ENCODE peak calls at places on chromosomes 7 and 10, in five cellular contexts. One of them, this sample, is unnamed.

GRCh38 chr10:126387931-126388911 is at the start of gene ADAM12:
- DNase-seq in aorta: peak; percentile 65
- DNase-seq in iPS DF 6.9: no peak
- DNase-seq in esophagus squamous epithelium: no peak
- DNase-seq in Panc1: no peak
- DNase-seq in this sample: peak; percentile 96

GRCh38 chr7:117908031-117908795 is 35.0 kb upstream of the CTTNBP2 start:
- DNase-seq in esophagus squamous epithelium: no peak
- DNase-seq in Panc1: no peak
- DNase-seq in aorta: no peak
- DNase-seq in iPS DF 6.9: no peak
- DNase-seq in this sample: peak; percentile 52

GRCh38 chr10:86177483-86178155 is 189.0 kb downstream of the GRID1 start:
- DNase-seq in Panc1: no peak
- DNase-seq in esophagus squamous epithelium: no peak
- DNase-seq in iPS DF 6.9: no peak
- DNase-seq in aorta: no peak
- DNase-seq in this sample: no peak

GRCh38 chr7:141649137-141649864 is 52.7 kb downstream of the DENND11 start:
- DNase-seq in iPS DF 6.9: no peak
- DNase-seq in Panc1: no peak
- DNase-seq in esophagus squamous epithelium: no peak
- DNase-seq in aorta: no peak
- DNase-seq in this sample: peak; percentile 46

GRCh38 chr7:66326501-66327180 is 121.5 kb downstream of the TPST1 start:
- DNase-seq in esophagus squamous epithelium: no peak
- DNase-seq in aorta: no peak
- DNase-seq in Panc1: no peak
- DNase-seq in iPS DF 6.9: no peak
- DNase-seq in this sample: peak; percentile 50

GRCh38 chr7:122802211-122802833 is 83.9 kb downstream of the CADPS2 start:
- DNase-seq in esophagus squamous epithelium: no peak
- DNase-seq in iPS DF 6.9: no peak
- DNase-seq in Panc1: no peak
- DNase-seq in aorta: no peak
- DNase-seq in this sample: peak; percentile 8

GRCh38 chr10:126939706-126940105 is 34.5 kb downstream of the DOCK1 start:
- DNase-seq in esophagus squamous epithelium: no peak
- DNase-seq in Panc1: no peak
- DNase-seq in aorta: no peak
- DNase-seq in iPS DF 6.9: no peak
- DNase-seq in this sample: no peak

GRCh38 chr7:138239244-138239643 is 163.0 kb downstream of the AKR1D1 start:
- DNase-seq in Panc1: no peak
- DNase-seq in esophagus squamous epithelium: no peak
- DNase-seq in aorta: no peak
- DNase-seq in iPS DF 6.9: no peak
- DNase-seq in this sample: peak; percentile 39

GRCh38 chr10:95544783-95545500 is 16.2 kb downstream of the SORBS1 start:
- DNase-seq in iPS DF 6.9: no peak
- DNase-seq in aorta: no peak
- DNase-seq in esophagus squamous epithelium: no peak
- DNase-seq in Panc1: no peak
- DNase-seq in this sample: no peak

DNA sequence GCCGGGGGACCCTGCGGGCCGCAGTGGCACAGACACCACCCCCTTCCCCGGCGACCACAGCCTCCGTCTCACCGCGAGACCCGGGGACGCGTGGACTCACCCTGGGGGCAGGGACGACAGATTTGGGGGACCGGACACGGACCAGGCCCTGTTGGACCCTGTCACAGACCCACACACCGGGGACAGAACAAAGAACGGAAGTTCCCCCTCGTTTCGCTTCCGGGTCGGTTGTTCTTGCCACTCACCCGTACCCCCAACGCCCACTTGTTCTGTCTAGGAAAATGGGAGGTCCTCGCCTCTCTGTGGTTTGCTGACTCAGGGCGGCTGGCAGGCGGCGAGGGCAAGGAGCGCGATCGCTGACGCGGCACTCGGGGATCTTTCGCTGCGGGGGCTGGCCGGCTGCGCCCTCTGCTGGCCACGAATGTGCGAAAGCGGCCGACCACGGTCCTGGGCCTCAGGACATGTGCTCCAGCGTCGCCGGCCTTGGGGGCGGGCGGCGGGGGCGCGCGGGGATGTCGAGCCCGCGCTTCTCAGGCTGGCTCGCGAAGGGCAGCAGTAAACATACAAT is at the start of gene ZNF3:
- DNase-seq in esophagus squamous epithelium: peak; percentile 94
- DNase-seq in aorta: peak; percentile 99
- DNase-seq in iPS DF 6.9: peak; percentile 98
- DNase-seq in Panc1: peak; percentile 100
- DNase-seq in this sample: peak; percentile 98
- H3K4me1 ChIP-seq in esophagus squamous epithelium: peaks cover 43% of the 10 kb centered on the region
- H3K4me1 ChIP-seq in aorta: no peaks in the 10 kb centered on the region
- H3K4me1 ChIP-seq in iPS DF 6.9: peaks cover 3% of the 10 kb centered on the region
- H3K4me1 ChIP-seq in Panc1: peaks cover 9% of the 10 kb centered on the region
- H3K4me1 ChIP-seq in this sample: peaks cover 2% of the 10 kb centered on the region

GRCh38 chr10:61965694-61966284 is 64.3 kb downstream of the ARID5B start:
- DNase-seq in esophagus squamous epithelium: no peak
- DNase-seq in iPS DF 6.9: no peak
- DNase-seq in Panc1: no peak
- DNase-seq in aorta: no peak
- DNase-seq in this sample: no peak

GRCh38 chr10:61964059-61964709 is 62.7 kb downstream of the ARID5B start:
- DNase-seq in iPS DF 6.9: no peak
- DNase-seq in esophagus squamous epithelium: no peak
- DNase-seq in Panc1: no peak
- DNase-seq in aorta: no peak
- DNase-seq in this sample: no peak

GRCh38 chr10:61963669-61964058 is 62.2 kb downstream of the ARID5B start:
- DNase-seq in Panc1: no peak
- DNase-seq in esophagus squamous epithelium: no peak
- DNase-seq in iPS DF 6.9: no peak
- DNase-seq in aorta: no peak
- DNase-seq in this sample: no peak

GRCh38 chr10:61967298-61967697 is 65.8 kb downstream of the ARID5B start:
- DNase-seq in iPS DF 6.9: no peak
- DNase-seq in esophagus squamous epithelium: no peak
- DNase-seq in aorta: no peak
- DNase-seq in Panc1: no peak
- DNase-seq in this sample: peak; percentile 7

DNA sequence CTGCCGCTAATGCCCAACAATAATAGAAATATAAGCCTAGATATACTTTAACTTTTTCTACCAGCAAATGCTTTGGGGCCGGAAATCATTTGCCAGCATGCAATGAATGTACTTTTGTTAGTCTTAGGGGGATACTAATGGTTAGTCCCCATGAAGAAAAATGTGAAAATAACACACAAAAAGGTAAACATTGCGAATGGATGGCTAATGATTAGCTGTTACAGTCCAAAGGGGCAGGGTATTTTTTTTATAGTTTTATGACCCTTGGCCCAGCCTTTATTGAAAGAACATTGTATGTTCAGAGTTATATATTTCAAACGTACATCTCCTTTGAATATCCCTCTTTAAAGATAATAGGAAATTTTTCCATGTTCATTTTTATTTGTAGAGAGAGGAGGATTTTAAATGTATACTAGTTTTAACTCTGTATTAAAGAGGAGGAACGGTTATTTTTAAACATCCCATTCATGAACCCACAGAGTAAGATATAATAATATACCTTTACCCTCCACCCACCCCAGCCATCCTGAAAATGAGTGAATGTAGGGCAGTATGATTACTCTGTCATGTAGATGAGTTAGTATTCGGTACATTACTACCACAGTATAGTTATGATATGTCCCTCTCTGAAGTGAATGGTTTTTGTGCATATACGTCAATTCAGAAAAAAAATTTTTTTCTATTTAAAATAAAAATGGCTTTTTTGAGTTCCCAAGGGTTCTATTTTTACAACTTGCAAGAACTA is 63.6 kb downstream of the ARID5B start:
- DNase-seq in esophagus squamous epithelium: no peak
- DNase-seq in Panc1: no peak
- DNase-seq in aorta: no peak
- DNase-seq in iPS DF 6.9: no peak
- DNase-seq in this sample: no peak
- H3K27ac ChIP-seq in esophagus squamous epithelium: no peak overlapping the region
- H3K27ac ChIP-seq in Panc1: no peak overlapping the region
- H3K27ac ChIP-seq in aorta: peak overlapping the region; percentile 28
- H3K27ac ChIP-seq in iPS DF 6.9: no peak overlapping the region
- H3K27ac ChIP-seq in this sample: no peak overlapping the region

GRCh38 chr7:30970594-30971094 is 6.9 kb downstream of the GHRHR start:
- DNase-seq in iPS DF 6.9: no peak
- DNase-seq in esophagus squamous epithelium: no peak
- DNase-seq in aorta: no peak
- DNase-seq in Panc1: no peak
- DNase-seq in this sample: no peak

GRCh38 chr7:30970074-30970473 is 6.3 kb downstream of the GHRHR start:
- DNase-seq in aorta: no peak
- DNase-seq in iPS DF 6.9: no peak
- DNase-seq in Panc1: no peak
- DNase-seq in esophagus squamous epithelium: no peak
- DNase-seq in this sample: no peak

GRCh38 chr7:30968747-30969603 is 5.2 kb downstream of the GHRHR start:
- DNase-seq in iPS DF 6.9: no peak
- DNase-seq in Panc1: no peak
- DNase-seq in aorta: no peak
- DNase-seq in esophagus squamous epithelium: no peak
- DNase-seq in this sample: no peak

GRCh38 chr7:30969604-30969970 is 5.8 kb downstream of the GHRHR start:
- DNase-seq in aorta: no peak
- DNase-seq in iPS DF 6.9: no peak
- DNase-seq in Panc1: no peak
- DNase-seq in esophagus squamous epithelium: no peak
- DNase-seq in this sample: no peak

GRCh38 chr7:30968294-30968693 is 4.5 kb downstream of the GHRHR start:
- DNase-seq in esophagus squamous epithelium: no peak
- DNase-seq in Panc1: no peak
- DNase-seq in iPS DF 6.9: no peak
- DNase-seq in aorta: no peak
- DNase-seq in this sample: no peak
- H3K4me1 ChIP-seq in esophagus squamous epithelium: no peaks in the 10 kb centered on the region
- H3K4me1 ChIP-seq in Panc1: no peaks in the 10 kb centered on the region
- H3K4me1 ChIP-seq in iPS DF 6.9: no peaks in the 10 kb centered on the region
- H3K4me1 ChIP-seq in aorta: no peaks in the 10 kb centered on the region
- H3K4me1 ChIP-seq in this sample: no peaks in the 10 kb centered on the region

GRCh38 chr10:3904419-3904975 is 119.5 kb upstream of the KLF6 start:
- DNase-seq in Panc1: no peak
- DNase-seq in iPS DF 6.9: no peak
- DNase-seq in esophagus squamous epithelium: no peak
- DNase-seq in aorta: no peak
- DNase-seq in this sample: no peak
- H3K27ac ChIP-seq in Panc1: peak overlapping the region; percentile 99
- H3K27ac ChIP-seq in iPS DF 6.9: no peak overlapping the region
- H3K27ac ChIP-seq in esophagus squamous epithelium: peak overlapping the region; percentile 11
- H3K27ac ChIP-seq in aorta: no peak overlapping the region
- H3K27ac ChIP-seq in this sample: no peak overlapping the region

GRCh38 chr7:158110034-158110590 is 477.5 kb downstream of the PTPRN2 start:
- DNase-seq in esophagus squamous epithelium: no peak
- DNase-seq in aorta: no peak
- DNase-seq in Panc1: no peak
- DNase-seq in iPS DF 6.9: no peak
- DNase-seq in this sample: no peak
- H3K4me1 ChIP-seq in esophagus squamous epithelium: no peaks in the 10 kb centered on the region
- H3K4me1 ChIP-seq in aorta: no peaks in the 10 kb centered on the region
- H3K4me1 ChIP-seq in Panc1: no peaks in the 10 kb centered on the region
- H3K4me1 ChIP-seq in iPS DF 6.9: no peaks in the 10 kb centered on the region
- H3K4me1 ChIP-seq in this sample: no peaks in the 10 kb centered on the region

DNA sequence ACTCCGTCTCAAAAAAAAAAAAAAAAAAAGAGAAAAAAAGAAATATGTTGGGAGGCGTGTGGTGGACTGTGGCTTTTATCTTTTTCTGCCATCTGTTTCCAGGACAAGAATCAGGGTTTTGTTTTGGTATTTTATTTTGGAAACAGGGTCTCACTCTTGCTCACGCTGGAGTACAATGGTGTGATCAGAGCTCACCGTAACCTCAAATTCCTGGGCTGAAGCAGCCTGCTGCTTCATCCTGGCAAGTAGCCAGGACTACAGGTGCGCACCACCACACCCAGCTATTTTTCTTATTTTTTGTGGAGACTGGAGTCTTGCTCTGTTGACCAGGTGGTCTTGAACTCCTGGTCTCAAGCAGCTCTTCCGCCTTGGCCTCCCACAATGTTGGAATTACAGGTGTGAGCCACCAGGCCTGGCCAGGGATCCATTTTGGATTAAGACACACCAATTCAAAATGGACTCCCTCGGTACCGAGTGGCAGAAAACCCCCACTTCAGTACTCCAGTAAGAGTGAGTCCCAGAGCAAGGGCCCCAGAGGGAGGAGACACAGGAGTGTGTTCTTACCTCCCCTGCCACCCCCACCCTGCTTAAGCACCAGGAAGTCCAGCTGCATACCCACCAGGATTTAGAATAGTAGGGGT is 6.7 kb downstream of the MTURN start:
- DNase-seq in esophagus squamous epithelium: no peak
- DNase-seq in iPS DF 6.9: no peak
- DNase-seq in Panc1: no peak
- DNase-seq in aorta: no peak
- DNase-seq in this sample: no peak
- H3K27ac ChIP-seq in esophagus squamous epithelium: peak overlapping the region; percentile 73
- H3K27ac ChIP-seq in iPS DF 6.9: no peak overlapping the region
- H3K27ac ChIP-seq in Panc1: no peak overlapping the region
- H3K27ac ChIP-seq in aorta: no peak overlapping the region
- H3K27ac ChIP-seq in this sample: no peak overlapping the region

GRCh38 chr7:155767562-155768437 is 44.5 kb downstream of the SHH start:
- DNase-seq in Panc1: no peak
- DNase-seq in iPS DF 6.9: no peak
- DNase-seq in aorta: no peak
- DNase-seq in esophagus squamous epithelium: no peak
- DNase-seq in this sample: no peak

GRCh38 chr7:155765458-155765857 is 46.8 kb downstream of the SHH start:
- DNase-seq in Panc1: no peak
- DNase-seq in aorta: no peak
- DNase-seq in esophagus squamous epithelium: no peak
- DNase-seq in iPS DF 6.9: no peak
- DNase-seq in this sample: no peak

GRCh38 chr7:155764432-155764798 is 47.8 kb downstream of the SHH start:
- DNase-seq in esophagus squamous epithelium: no peak
- DNase-seq in iPS DF 6.9: no peak
- DNase-seq in aorta: no peak
- DNase-seq in Panc1: no peak
- DNase-seq in this sample: no peak

GRCh38 chr7:155763721-155764431 is 48.4 kb downstream of the SHH start:
- DNase-seq in iPS DF 6.9: no peak
- DNase-seq in esophagus squamous epithelium: no peak
- DNase-seq in Panc1: no peak
- DNase-seq in aorta: peak; percentile 55
- DNase-seq in this sample: no peak

DNA sequence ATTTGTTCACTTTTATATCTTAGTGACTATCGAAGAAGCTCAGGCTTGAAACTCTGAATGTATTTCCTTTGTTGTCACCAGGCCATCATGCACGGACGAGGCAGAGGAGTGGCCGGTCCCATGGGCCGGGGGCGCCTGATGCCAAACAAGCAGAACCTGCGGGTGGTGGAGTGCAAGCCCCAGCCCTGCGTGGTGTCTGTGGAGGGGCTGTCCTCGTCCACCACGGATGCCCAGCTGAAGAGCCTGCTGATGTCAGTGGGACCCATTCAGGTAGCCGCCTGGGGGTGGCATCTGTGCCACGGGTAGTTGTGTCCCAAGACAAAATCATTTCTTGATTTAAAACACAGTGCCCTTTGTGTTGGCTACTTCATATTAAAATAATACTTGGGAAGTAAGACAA is 45.9 kb downstream of the SHH start:
- DNase-seq in iPS DF 6.9: no peak
- DNase-seq in aorta: no peak
- DNase-seq in esophagus squamous epithelium: no peak
- DNase-seq in Panc1: no peak
- DNase-seq in this sample: no peak
- H3K4me1 ChIP-seq in iPS DF 6.9: no peaks in the 10 kb centered on the region
- H3K4me1 ChIP-seq in aorta: no peaks in the 10 kb centered on the region
- H3K4me1 ChIP-seq in esophagus squamous epithelium: peaks cover 34% of the 10 kb centered on the region
- H3K4me1 ChIP-seq in Panc1: no peaks in the 10 kb centered on the region
- H3K4me1 ChIP-seq in this sample: no peaks in the 10 kb centered on the region